ENCODE peak calls at places on chromosomes 11 and 22, in ten cellular contexts. T is astrocyte of the spinal cord, E is GM23248, X is thoracic aorta, O is fibroblast of lung, P is thyroid gland, V is cardiac muscle cell, Y is lung, I is uterus, Z is AG10803. H is an unnamed sample.

GRCh38 chr11:79047356-79047755 is 393.5 kb downstream of the TENM4 start:
- DNase-seq in V (no peak), T (no peak), P (peak; percentile 78), Z (no peak), X (no peak), I (no peak), E (no peak), Y (no peak), O (no peak), H (no peak)

GRCh38 chr11:13923716-13924650 is 38.5 kb upstream of the SPON1 start:
- DNase-seq in T (no peak), P (peak; percentile 17), V (no peak), E (no peak), X (no peak), I (no peak), Y (no peak), Z (no peak), O (no peak), H (no peak)

GRCh38 chr11:8624698-8625097 is 30.7 kb upstream of the STK33 start:
- DNase-seq in V (no peak), Y (no peak), O (no peak), E (no peak), X (no peak), I (no peak), Z (no peak), T (no peak), P (no peak), H (no peak)

GRCh38 chr22:22125579-22126468 is 118.8 kb upstream of the VPREB1 start:
- DNase-seq in Y (no peak), Z (no peak), P (no peak), T (no peak), V (no peak), I (no peak), X (no peak), E (no peak), O (no peak), H (no peak)

GRCh38 chr11:96396637-96397036 is 6.8 kb downstream of the JRKL start:
- DNase-seq in Y (no peak), E (no peak), V (no peak), T (no peak), Z (no peak), P (no peak), O (no peak), I (no peak), X (no peak), H (no peak)

GRCh38 chr22:32617271-32617670 is 142.7 kb downstream of the FBXO7 start:
- DNase-seq in Z (no peak), P (no peak), E (peak; percentile 81), I (peak; percentile 70), O (peak; percentile 82), T (no peak), V (peak; percentile 41), X (no peak), Y (no peak), H (peak; percentile 19)

GRCh38 chr11:12602421-12602820 is 71.8 kb upstream of the TEAD1 start:
- DNase-seq in X (no peak), V (no peak), E (peak; percentile 37), O (peak; percentile 71), P (peak; percentile 11), I (no peak), Y (no peak), Z (peak; percentile 56), T (peak; percentile 65), H (no peak)

GRCh38 chr11:68727783-68728182 is 23.5 kb downstream of the TESMIN start:
- DNase-seq in Z (no peak), V (no peak), T (peak; percentile 10), I (no peak), P (no peak), X (no peak), Y (no peak), E (no peak), O (peak; percentile 61), H (peak; percentile 68)

GRCh38 chr22:42992886-42993479 is 22.0 kb downstream of the PACSIN2 start:
- DNase-seq in O (no peak), Z (no peak), I (no peak), V (no peak), Y (no peak), T (no peak), P (peak; percentile 48), X (no peak), E (no peak), H (no peak)

GRCh38 chr11:19498986-19499669 is 213.5 kb upstream of the NAV2 start:
- DNase-seq in E (peak; percentile 93), V (peak; percentile 26), X (no peak), P (peak; percentile 56), I (no peak), Y (no peak), O (peak; percentile 2), Z (peak; percentile 78), T (peak; percentile 22), H (peak; percentile 83)

GRCh38 chr11:110984147-110984546 is 261.4 kb upstream of the POU2AF2 start:
- DNase-seq in Z (peak; percentile 34), P (no peak), T (peak; percentile 86), O (peak; percentile 51), E (peak; percentile 58), V (peak; percentile 80), I (no peak), X (no peak), Y (no peak), H (peak; percentile 92)

GRCh38 chr11:103792981-103793468 is 243.4 kb upstream of the DDI1 start:
- DNase-seq in Y (no peak), X (no peak), V (peak; percentile 78), I (no peak), E (no peak), T (peak; percentile 29), P (no peak), O (peak; percentile 69), Z (no peak), H (peak; percentile 78)

GRCh38 chr11:37623778-37624177 is 1025.7 kb upstream of the RAG2 start:
- DNase-seq in Y (no peak), E (no peak), X (no peak), T (no peak), I (no peak), Z (no peak), P (no peak), O (no peak), V (no peak), H (no peak)

GRCh38 chr11:73152086-73152853 is 10.2 kb upstream of the FCHSD2 start:
- DNase-seq in V (no peak), E (no peak), Z (no peak), O (no peak), I (no peak), X (no peak), T (no peak), P (peak; percentile 48), Y (no peak), H (no peak)

GRCh38 chr11:126583101-126583500 is 227.6 kb downstream of the ST3GAL4 start:
- DNase-seq in P (no peak), I (no peak), E (no peak), Z (no peak), X (no peak), T (no peak), V (no peak), O (no peak), Y (no peak), H (no peak)

GRCh38 chr11:14585438-14585837 is 58.2 kb upstream of the PDE3B start:
- DNase-seq in Z (no peak), E (no peak), P (no peak), O (no peak), T (no peak), V (no peak), Y (no peak), X (no peak), I (no peak), H (no peak)

DNA sequence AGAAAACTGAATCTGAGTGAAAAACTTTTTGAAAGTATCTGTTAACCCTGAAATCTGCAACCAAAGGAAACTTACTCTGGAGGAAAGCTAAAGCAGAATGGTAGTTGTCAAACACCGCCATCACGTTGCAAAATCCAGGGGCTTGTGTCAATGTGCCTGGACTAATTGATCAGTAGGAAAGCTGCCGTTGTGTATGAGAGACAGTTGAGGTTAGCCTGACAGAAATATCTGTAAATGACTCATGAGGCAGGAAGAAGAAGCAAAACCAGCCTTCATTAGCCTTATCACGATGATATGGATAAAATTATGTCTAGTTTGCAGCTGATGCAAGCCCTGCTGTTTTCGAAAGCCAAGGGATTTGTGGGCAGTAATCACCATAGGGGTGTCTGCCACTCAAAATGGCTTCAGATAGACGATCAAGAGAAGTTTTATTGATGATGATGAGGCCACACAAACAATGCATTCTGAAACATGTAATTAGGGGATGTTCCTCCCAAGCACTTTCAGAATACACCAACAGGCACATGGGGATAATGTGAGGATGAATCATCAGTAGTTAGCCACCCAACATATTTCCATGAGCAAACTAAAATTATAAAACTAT is 8.9 kb downstream of the SCGB1A1 start:
- DNase-seq in Y (no peak), X (no peak), E (peak; percentile 76), I (no peak), Z (peak; percentile 71), O (peak; percentile 39), P (no peak), T (peak; percentile 35), V (peak; percentile 53), H (peak; percentile 64)
- H3K4me3 ChIP-seq in Y (no peak overlapping the region), X (no peak overlapping the region), E (no peak overlapping the region), I (no peak overlapping the region), Z (no peak overlapping the region), O (no peak overlapping the region), P (no peak overlapping the region), T (no peak overlapping the region), V (no peak overlapping the region), H (no peak overlapping the region)

DNA sequence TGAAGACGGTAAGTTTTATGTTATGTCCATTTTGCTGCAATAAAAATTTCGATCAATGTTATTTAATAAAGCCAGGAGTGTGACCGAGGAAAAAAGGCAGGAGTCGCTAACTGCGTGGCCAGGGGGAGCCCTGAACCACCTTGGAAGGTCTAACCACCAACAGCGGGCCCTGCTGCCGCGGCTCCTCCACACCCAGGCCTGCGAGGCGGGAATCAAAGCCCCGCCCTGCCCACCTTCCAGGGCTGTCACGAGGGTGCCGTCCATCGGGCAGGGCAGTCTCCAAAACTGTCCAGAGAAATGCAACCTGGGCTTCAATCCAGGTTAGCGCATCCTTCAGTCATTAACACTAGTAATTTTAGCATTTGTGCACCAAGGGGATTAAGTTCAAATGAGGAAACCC is 19.0 kb downstream of the PHF21B start:
- DNase-seq in O (no peak), T (no peak), I (no peak), P (no peak), E (no peak), V (no peak), X (no peak), Y (no peak), Z (no peak), H (no peak)
- H3K4me3 ChIP-seq in O (no peak overlapping the region), T (no peak overlapping the region), I (no peak overlapping the region), P (no peak overlapping the region), E (no peak overlapping the region), V (no peak overlapping the region), X (no peak overlapping the region), Y (no peak overlapping the region), Z (no peak overlapping the region), H (no peak overlapping the region)

GRCh38 chr11:9862981-9863380 is 199.1 kb downstream of the SWAP70 start:
- DNase-seq in P (no peak), V (peak; percentile 50), X (no peak), T (peak; percentile 77), Z (peak; percentile 27), Y (no peak), I (no peak), E (no peak), O (no peak), H (peak; percentile 95)
- H3K4me3 ChIP-seq in P (no peak overlapping the region), V (no peak overlapping the region), X (no peak overlapping the region), T (no peak overlapping the region), Z (no peak overlapping the region), Y (no peak overlapping the region), I (no peak overlapping the region), E (no peak overlapping the region), O (no peak overlapping the region), H (no peak overlapping the region)

GRCh38 chr11:9722023-9722422 is 58.1 kb downstream of the SWAP70 start:
- DNase-seq in X (no peak), Y (no peak), T (no peak), O (no peak), V (no peak), Z (no peak), E (no peak), P (no peak), I (no peak), H (no peak)
- H3K4me3 ChIP-seq in X (no peak overlapping the region), Y (no peak overlapping the region), T (no peak overlapping the region), O (no peak overlapping the region), V (no peak overlapping the region), Z (no peak overlapping the region), E (no peak overlapping the region), P (no peak overlapping the region), I (no peak overlapping the region), H (no peak overlapping the region)